ENCODE peak calls at places on chromosome 13, in five cellular contexts. C, E, T, R and V are unnamed samples.

GRCh38 chr13:72920097-72920496 is 138.2 kb downstream of the PIBF1 start:
- DNase-seq in C (no peak), E (no peak), T (no peak), R (peak; percentile 27), V (no peak)

GRCh38 chr13:23279321-23279720 is 98.5 kb downstream of the SGCG start:
- DNase-seq in C (no peak), E (no peak), T (no peak), R (no peak), V (no peak)

GRCh38 chr13:33934936-33935510 is 117.1 kb downstream of the RFC3 start:
- DNase-seq in C (no peak), E (no peak), T (no peak), R (no peak), V (no peak)

GRCh38 chr13:80989241-80989640 is 648.3 kb upstream of the SPRY2 start:
- DNase-seq in C (no peak), E (no peak), T (no peak), R (peak; percentile 30), V (no peak)

GRCh38 chr13:28885191-28885590 is 65.1 kb downstream of the MTUS2 start:
- DNase-seq in C (no peak), E (no peak), T (no peak), R (no peak), V (no peak)

GRCh38 chr13:95275322-95276118 is 25.7 kb downstream of the ABCC4 start:
- DNase-seq in C (no peak), E (peak; percentile 65), T (no peak), R (no peak), V (no peak)

GRCh38 chr13:56393549-56393948 is 747.2 kb upstream of the PRR20A start:
- DNase-seq in C (no peak), E (no peak), T (no peak), R (no peak), V (no peak)

GRCh38 chr13:94014461-94014860 is 465.0 kb downstream of the DCT start:
- DNase-seq in C (no peak), E (no peak), T (no peak), R (no peak), V (no peak)

GRCh38 chr13:35768126-35768525 is 291.6 kb upstream of the MAB21L1 start:
- DNase-seq in C (no peak), E (no peak), T (no peak), R (no peak), V (no peak)

GRCh38 chr13:42270160-42270856 is 1.6 kb upstream of the AKAP11 start:
- DNase-seq in C (no peak), E (no peak), T (no peak), R (no peak), V (no peak)

GRCh38 chr13:94548382-94549240 is 47.3 kb downstream of the TGDS start:
- DNase-seq in C (peak; percentile 67), E (peak; percentile 57), T (no peak), R (peak; percentile 44), V (peak; percentile 28)